ENCODE peak calls at places on chromosomes 6 and 20, in nine cellular contexts. T, U, X, D, S, R, L, O and Z are unnamed samples.

GRCh38 chr20:23668477-23668951 is 20.3 kb downstream of the CST4 start:
- DNase-seq in T (peak), U (no peak), X (peak), D (peak), S (peak), R (no peak), L (peak), O (peak), Z (peak)

GRCh38 chr20:17227669-17228623 is 1.1 kb downstream of the PCSK2 start:
- DNase-seq in T (no peak), U (no peak), X (no peak), D (no peak), S (no peak), R (peak), L (peak), O (peak), Z (peak)

GRCh38 chr20:36360429-36360828 is 54.3 kb downstream of the DLGAP4 start:
- DNase-seq in T (no peak), U (no peak), X (no peak), D (no peak), S (no peak), R (no peak), L (no peak), O (no peak), Z (no peak)

GRCh38 chr6:109009761-109010612 is 84.7 kb downstream of the SESN1 start:
- DNase-seq in T (no peak), U (no peak), X (no peak), D (no peak), S (no peak), R (no peak), L (no peak), O (no peak), Z (no peak)

GRCh38 chr6:36373368-36374009 is 14.0 kb downstream of the ETV7 start:
- DNase-seq in T (no peak), U (peak), X (no peak), D (peak), S (no peak), R (no peak), L (peak), O (no peak), Z (no peak)

GRCh38 chr6:43089874-43090556 is 13.9 kb downstream of the PTK7 start:
- DNase-seq in T (no peak), U (no peak), X (no peak), D (no peak), S (no peak), R (peak), L (peak), O (no peak), Z (peak)

GRCh38 chr6:54173084-54173483 is 61.8 kb downstream of the MLIP start:
- DNase-seq in T (no peak), U (no peak), X (no peak), D (peak), S (no peak), R (no peak), L (no peak), O (no peak), Z (no peak)

GRCh38 chr20:47691632-47692031 is 93.6 kb downstream of the SULF2 start:
- DNase-seq in T (peak), U (peak), X (no peak), D (peak), S (no peak), R (peak), L (no peak), O (no peak), Z (no peak)

GRCh38 chr20:11001767-11002540 is 328.2 kb upstream of the JAG1 start:
- DNase-seq in T (peak), U (peak), X (no peak), D (peak), S (no peak), R (peak), L (no peak), O (no peak), Z (no peak)

GRCh38 chr20:56439784-56440291 is 27.8 kb downstream of the CASS4 start:
- DNase-seq in T (peak), U (peak), X (peak), D (peak), S (no peak), R (no peak), L (no peak), O (no peak), Z (no peak)

GRCh38 chr6:8131265-8131897 is 29.0 kb upstream of the EEF1E1 start:
- DNase-seq in T (peak), U (peak), X (peak), D (peak), S (no peak), R (no peak), L (peak), O (peak), Z (peak)

GRCh38 chr6:115982453-115982852 is 78.2 kb downstream of the FRK start:
- DNase-seq in T (no peak), U (no peak), X (no peak), D (no peak), S (no peak), R (no peak), L (no peak), O (no peak), Z (no peak)

GRCh38 chr6:100719883-100720682 is 161.0 kb downstream of the ASCC3 start:
- DNase-seq in T (peak), U (peak), X (no peak), D (peak), S (no peak), R (no peak), L (no peak), O (no peak), Z (no peak)